ENCODE peak calls at places on chromosomes 6 and 20, in five cellular contexts. Z is nephron progenitor cell, M is GM20000, F is astrocyte of the spinal cord, J is GM06990. K is an unnamed sample.
A peak's percentile ranks its signal among the peaks of the same experiment; 100 is the strongest.

GRCh38 chr6:148557796-148558457 is 188.9 kb upstream of the UST start:
- DNase-seq in Z (no peak), M (no peak), F (peak; percentile 38), J (peak; percentile 18), K (no peak)

GRCh38 chr20:56788041-56788670 is 159.1 kb downstream of the TFAP2C start:
- DNase-seq in Z (no peak), M (no peak), F (peak; percentile 94), J (no peak), K (no peak)

GRCh38 chr20:35604444-35604750 is 11.2 kb upstream of the SPAG4 start:
- DNase-seq in Z (no peak), M (no peak), F (no peak), J (no peak), K (no peak)

GRCh38 chr20:39109933-39110818 is 148.0 kb downstream of the DHX35 start:
- DNase-seq in Z (no peak), M (no peak), F (no peak), J (no peak), K (no peak)

GRCh38 chr6:32700391-32701040 is 34.1 kb upstream of the HLA-DQB1 start:
- DNase-seq in Z (peak; percentile 55), M (peak; percentile 17), F (peak; percentile 66), J (no peak), K (peak; percentile 54)

GRCh38 chr20:47267621-47268020 is 88.9 kb downstream of the ZMYND8 start:
- DNase-seq in Z (no peak), M (no peak), F (no peak), J (no peak), K (no peak)

GRCh38 chr6:106347219-106347618 is 13.3 kb upstream of the CRYBG1 start:
- DNase-seq in Z (no peak), M (no peak), F (no peak), J (no peak), K (no peak)

GRCh38 chr6:12386816-12387215 is 96.7 kb downstream of the EDN1 start:
- DNase-seq in Z (no peak), M (no peak), F (peak; percentile 20), J (no peak), K (no peak)

GRCh38 chr20:22966787-22967464 is 68.2 kb upstream of the SSTR4 start:
- DNase-seq in Z (no peak), M (no peak), F (no peak), J (no peak), K (no peak)

GRCh38 chr6:34904990-34905613 is 16.0 kb downstream of the ANKS1A start:
- DNase-seq in Z (no peak), M (no peak), F (no peak), J (no peak), K (no peak)

GRCh38 chr6:1263039-1263849 is 48.7 kb upstream of the FOXQ1 start:
- DNase-seq in Z (no peak), M (no peak), F (no peak), J (no peak), K (no peak)
- TF ChIP-seq CTCF in Z (no peak), M (no peak), F (no peak), J (no peak), K (no peak)

GRCh38 chr20:1818247-1818840 is 76.9 kb upstream of the SIRPA start:
- DNase-seq in Z (no peak), M (no peak), F (no peak), J (no peak), K (no peak)
- TF ChIP-seq CTCF in Z (no peak), M (no peak), F (no peak), J (no peak), K (no peak)

DNA sequence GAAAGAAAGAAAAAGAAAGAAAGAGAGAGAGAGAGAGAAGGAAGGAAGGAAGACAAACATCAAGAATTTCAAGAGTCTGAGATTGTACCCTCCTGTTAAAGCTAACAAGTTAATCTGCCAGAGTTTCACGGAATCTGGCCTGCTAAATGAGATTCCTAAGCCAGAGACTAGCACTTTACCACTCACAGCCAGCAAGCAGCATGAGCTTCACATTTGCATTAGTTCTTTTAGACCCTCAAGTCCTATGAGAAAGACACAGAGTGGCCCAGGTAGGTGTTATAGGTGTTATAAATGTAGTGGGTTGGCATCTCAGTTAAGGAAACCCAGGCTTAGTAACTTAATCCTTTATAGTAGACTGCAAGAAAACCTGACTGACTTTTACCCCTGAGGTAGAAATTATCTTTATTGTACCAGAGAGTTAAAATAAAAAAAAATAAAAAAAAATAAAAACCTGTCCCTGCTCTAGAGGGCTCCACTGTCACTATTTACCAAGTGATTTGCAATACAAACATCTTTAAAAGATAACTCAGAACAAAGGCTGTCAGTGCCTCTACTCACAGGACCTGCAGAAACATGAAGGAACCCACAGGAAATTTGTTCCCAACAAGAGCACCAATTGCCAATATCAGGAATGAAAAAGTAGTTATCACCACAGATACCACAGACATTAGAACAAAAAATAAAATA is 9.7 kb upstream of the IBTK start:
- DNase-seq in Z (no peak), M (no peak), F (no peak), J (no peak), K (no peak)
- TF ChIP-seq CTCF in Z (no peak), M (no peak), F (no peak), J (no peak), K (no peak)

DNA sequence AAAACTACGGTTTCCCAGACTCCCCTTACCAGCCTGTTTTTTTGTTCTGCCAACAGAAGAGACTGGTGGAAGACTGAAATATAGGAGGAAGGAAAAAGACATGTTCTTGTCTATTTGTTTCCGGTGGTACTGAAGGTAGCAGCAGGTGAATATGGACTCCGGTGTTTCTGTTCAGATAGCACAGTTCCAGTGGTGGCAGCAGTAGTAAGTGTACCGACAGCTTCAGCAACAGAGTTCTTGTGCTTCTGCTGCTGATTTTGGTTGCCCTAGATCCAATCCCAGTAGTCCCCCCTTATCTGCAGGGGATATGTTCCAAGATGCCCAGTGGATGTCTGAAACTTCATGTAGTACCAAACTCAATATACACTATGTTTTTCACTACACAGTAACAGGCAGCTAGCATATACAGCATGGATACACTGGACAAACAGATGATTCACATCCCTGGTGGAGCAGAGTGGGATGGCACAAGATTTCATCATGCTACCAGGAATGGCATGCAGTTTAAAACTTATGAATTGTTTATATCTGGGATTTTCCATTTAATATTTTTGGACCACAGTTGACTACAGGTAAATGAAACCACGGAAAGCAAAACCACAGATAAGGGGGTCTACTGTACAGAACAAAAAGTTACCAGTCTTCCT is 301.8 kb downstream of the BTBD9 start:
- DNase-seq in Z (no peak), M (no peak), F (peak; percentile 75), J (no peak), K (no peak)
- TF ChIP-seq CTCF in Z (no peak), M (no peak), F (peak; percentile 55), J (no peak), K (no peak)

GRCh38 chr6:154861825-154862224 is 128.6 kb downstream of the SCAF8 start:
- DNase-seq in Z (no peak), M (no peak), F (no peak), J (no peak), K (no peak)

GRCh38 chr6:154864086-154864430 is 130.8 kb downstream of the SCAF8 start:
- DNase-seq in Z (no peak), M (no peak), F (no peak), J (no peak), K (no peak)

GRCh38 chr6:154857529-154857928 is 124.3 kb downstream of the SCAF8 start:
- DNase-seq in Z (no peak), M (no peak), F (no peak), J (no peak), K (no peak)

GRCh38 chr6:154865291-154865690 is 129.8 kb upstream of the TIAM2 start:
- DNase-seq in Z (no peak), M (no peak), F (peak; percentile 48), J (no peak), K (no peak)

DNA sequence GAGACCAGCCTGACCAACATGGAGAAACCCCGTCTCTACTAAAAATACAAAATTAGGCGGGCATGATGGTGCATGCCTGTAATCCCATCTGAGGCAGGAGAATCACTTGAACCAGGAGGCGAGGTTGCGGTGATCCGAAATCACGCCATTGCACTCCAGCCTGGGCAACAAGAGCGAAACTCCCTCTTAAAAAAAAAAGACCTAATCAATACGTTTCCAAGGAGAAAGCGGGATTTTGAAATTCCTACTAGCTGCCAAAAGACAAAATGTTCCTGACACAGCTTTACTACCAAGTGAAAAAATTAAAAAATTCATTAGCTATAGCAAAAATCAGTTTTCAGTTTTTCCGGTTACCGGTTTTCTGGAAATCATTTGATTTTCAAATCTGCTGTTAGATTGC is 129.3 kb downstream of the SCAF8 start:
- DNase-seq in Z (no peak), M (no peak), F (no peak), J (no peak), K (no peak)
- TF ChIP-seq CTCF in Z (no peak), M (no peak), F (no peak), J (no peak), K (no peak)

GRCh38 chr20:3199976-3200755 is 4.3 kb downstream of the DDRGK1 start:
- DNase-seq in Z (no peak), M (peak; percentile 52), F (no peak), J (no peak), K (peak; percentile 59)
- TF ChIP-seq CTCF in Z (no peak), M (peak; percentile 4), F (no peak), J (no peak), K (peak; percentile 6)

K was measured in GM13976.